ENCODE peak calls at places on chromosomes 1 and 21, in eight cellular contexts. Q is endothelial cell of umbilical vein; V is mammary epithelial cell; F is left ventricle myocardium inferior; D is CD8-positive, alpha-beta T cell; B is gastrocnemius medialis; K is A549; J is endodermal cell. I is an unnamed sample. For H3K4me1, the result is how much of the 10 kb centered on the place peaks cover.

GRCh38 chr1:38608202-38608864 is 251.2 kb downstream of the RRAGC start:
- DNase-seq in Q (peak), V (no peak), F (no peak), D (no peak), B (no peak), K (no peak), J (peak), I (no peak)

GRCh38 chr1:176595217-176595616 is 132.2 kb downstream of the PAPPA2 start:
- DNase-seq in Q (no peak), V (no peak), F (no peak), D (no peak), B (no peak), K (no peak), J (no peak), I (no peak)

GRCh38 chr21:29104239-29104708 is 26.2 kb upstream of the MAP3K7CL start:
- DNase-seq in Q (no peak), V (no peak), F (no peak), D (no peak), B (peak), K (no peak), J (no peak), I (no peak)

GRCh38 chr21:39518055-39518844 is 66.5 kb downstream of the SH3BGR start:
- DNase-seq in Q (peak), V (peak), F (no peak), D (peak), B (no peak), K (peak), J (peak), I (no peak)

GRCh38 chr1:35795295-35795694 is 12.5 kb upstream of the AGO4 start:
- DNase-seq in Q (no peak), V (no peak), F (no peak), D (no peak), B (no peak), K (no peak), J (no peak), I (no peak)

GRCh38 chr1:155773221-155773620 is 83.8 kb downstream of the GON4L start:
- DNase-seq in Q (no peak), V (peak), F (no peak), D (no peak), B (no peak), K (no peak), J (no peak), I (no peak)

GRCh38 chr1:56877973-56878372 is 23.4 kb downstream of the C8A start:
- DNase-seq in Q (no peak), V (no peak), F (no peak), D (no peak), B (no peak), K (no peak), J (no peak), I (no peak)

GRCh38 chr21:27722095-27722494 is 755.2 kb upstream of the ADAMTS5 start:
- DNase-seq in Q (no peak), V (peak), F (no peak), D (no peak), B (no peak), K (no peak), J (peak), I (no peak)

GRCh38 chr1:37480581-37481288 is 6.4 kb downstream of the ZC3H12A start:
- DNase-seq in Q (no peak), V (no peak), F (no peak), D (no peak), B (no peak), K (no peak), J (no peak), I (no peak)

GRCh38 chr1:37478890-37479254 is 4.5 kb downstream of the ZC3H12A start:
- DNase-seq in Q (no peak), V (peak), F (no peak), D (peak), B (no peak), K (no peak), J (no peak), I (peak)

GRCh38 chr1:37478451-37478871 is 4.1 kb downstream of the ZC3H12A start:
- DNase-seq in Q (no peak), V (peak), F (no peak), D (peak), B (no peak), K (no peak), J (no peak), I (peak)

GRCh38 chr1:37480125-37480466 is 5.7 kb downstream of the ZC3H12A start:
- DNase-seq in Q (no peak), V (no peak), F (no peak), D (no peak), B (no peak), K (no peak), J (no peak), I (peak)

GRCh38 chr1:37479255-37480124 is 5.1 kb downstream of the ZC3H12A start:
- DNase-seq in Q (peak), V (peak), F (peak), D (peak), B (peak), K (peak), J (no peak), I (peak)
- H3K4me1 ChIP-seq in Q (half or more), V (half or more), F (half or more), D (under half), B (half or more), K (half or more), J (under half), I (half or more)

GRCh38 chr1:26729633-26730032 is 33.8 kb downstream of the ARID1A start:
- DNase-seq in Q (no peak), V (no peak), F (no peak), D (no peak), B (no peak), K (no peak), J (no peak), I (no peak)

GRCh38 chr1:26730695-26731094 is 34.9 kb downstream of the ARID1A start:
- DNase-seq in Q (no peak), V (no peak), F (no peak), D (no peak), B (no peak), K (no peak), J (no peak), I (no peak)

GRCh38 chr1:26733982-26734381 is 38.2 kb downstream of the ARID1A start:
- DNase-seq in Q (no peak), V (peak), F (no peak), D (no peak), B (no peak), K (no peak), J (no peak), I (no peak)

GRCh38 chr1:26733392-26733791 is 37.6 kb downstream of the ARID1A start:
- DNase-seq in Q (no peak), V (no peak), F (no peak), D (no peak), B (no peak), K (no peak), J (no peak), I (no peak)

DNA sequence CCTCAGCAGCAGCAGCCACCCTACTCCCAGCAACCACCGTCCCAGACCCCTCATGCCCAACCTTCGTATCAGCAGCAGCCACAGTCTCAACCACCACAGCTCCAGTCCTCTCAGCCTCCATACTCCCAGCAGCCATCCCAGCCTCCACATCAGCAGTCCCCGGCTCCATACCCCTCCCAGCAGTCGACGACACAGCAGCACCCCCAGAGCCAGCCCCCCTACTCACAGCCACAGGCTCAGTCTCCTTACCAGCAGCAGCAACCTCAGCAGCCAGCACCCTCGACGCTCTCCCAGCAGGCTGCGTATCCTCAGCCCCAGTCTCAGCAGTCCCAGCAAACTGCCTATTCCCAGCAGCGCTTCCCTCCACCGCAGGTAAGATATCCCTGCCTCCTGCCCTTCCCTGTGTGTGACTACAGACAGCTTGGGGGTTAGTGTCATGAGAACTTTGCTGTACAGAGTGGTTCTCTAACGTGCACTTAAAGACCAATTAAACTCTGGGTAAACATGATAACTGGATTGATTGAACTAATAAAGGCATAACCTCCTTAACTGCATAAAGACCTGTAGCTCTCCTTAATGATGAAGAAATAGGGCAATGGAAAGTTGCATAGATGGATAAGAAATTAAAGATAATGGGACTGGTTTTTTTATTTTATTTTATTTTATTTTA is 35.6 kb downstream of the ARID1A start:
- DNase-seq in Q (no peak), V (no peak), F (no peak), D (no peak), B (no peak), K (no peak), J (no peak), I (no peak)
- H3K4me1 ChIP-seq in Q (under half), V (under half), F (half or more), D (half or more), B (under half), K (under half), J (under half), I (under half)

GRCh38 chr1:11793819-11794218 is 11.9 kb downstream of the MTHFR start:
- DNase-seq in Q (no peak), V (no peak), F (no peak), D (no peak), B (no peak), K (no peak), J (no peak), I (no peak)

GRCh38 chr1:11794446-11795237 is 11.1 kb downstream of the MTHFR start:
- DNase-seq in Q (no peak), V (no peak), F (no peak), D (no peak), B (no peak), K (no peak), J (no peak), I (no peak)

GRCh38 chr1:11797525-11798216 is 8.1 kb downstream of the MTHFR start:
- DNase-seq in Q (peak), V (no peak), F (peak), D (no peak), B (peak), K (no peak), J (no peak), I (peak)

GRCh38 chr1:11796036-11796828 is 9.5 kb downstream of the MTHFR start:
- DNase-seq in Q (peak), V (no peak), F (peak), D (no peak), B (peak), K (no peak), J (no peak), I (no peak)

DNA sequence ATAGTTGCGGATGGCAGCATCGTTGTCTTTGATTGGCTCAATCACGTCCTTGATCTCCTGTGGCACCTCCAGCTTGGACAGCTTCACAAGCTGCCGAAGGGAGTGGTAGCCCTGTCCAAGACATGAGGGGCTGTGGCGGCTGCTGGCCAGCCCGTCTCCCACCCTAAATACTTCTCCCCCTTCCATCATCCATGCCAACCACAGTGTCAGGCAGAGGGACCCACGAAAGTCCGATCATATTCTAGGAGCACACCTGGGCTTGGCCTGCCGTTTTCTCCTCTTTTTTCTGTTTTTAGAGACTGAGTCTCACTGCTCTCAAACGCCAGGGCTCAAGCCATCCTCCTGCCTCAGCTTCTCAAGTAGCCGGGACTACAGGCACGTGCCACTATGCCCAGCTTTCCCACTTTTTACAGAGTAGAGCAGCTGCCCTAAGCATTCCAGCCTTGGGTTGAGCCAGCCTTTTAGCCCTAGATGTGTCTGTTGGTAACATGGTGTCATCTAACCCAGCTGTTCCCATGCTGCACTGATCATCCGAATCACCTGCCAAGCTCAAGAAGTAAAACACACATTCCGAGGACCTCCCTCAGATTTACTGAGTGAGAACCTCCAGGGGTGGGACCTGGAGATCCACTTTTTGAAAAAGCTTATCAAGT is 10.4 kb downstream of the MTHFR start:
- DNase-seq in Q (no peak), V (no peak), F (no peak), D (no peak), B (peak), K (no peak), J (no peak), I (no peak)
- H3K4me1 ChIP-seq in Q (under half), V (under half), F (half or more), D (under half), B (under half), K (under half), J (under half), I (under half)

GRCh38 chr1:21335088-21335678 is 44.9 kb upstream of the ECE1 start:
- DNase-seq in Q (no peak), V (peak), F (no peak), D (no peak), B (no peak), K (no peak), J (no peak), I (no peak)

GRCh38 chr1:21334214-21335087 is 44.2 kb upstream of the ECE1 start:
- DNase-seq in Q (peak), V (peak), F (peak), D (peak), B (peak), K (peak), J (peak), I (peak)

GRCh38 chr1:21332691-21333449 is 42.6 kb upstream of the ECE1 start:
- DNase-seq in Q (no peak), V (no peak), F (no peak), D (no peak), B (no peak), K (no peak), J (no peak), I (no peak)

GRCh38 chr1:21331752-21332480 is 41.7 kb upstream of the ECE1 start:
- DNase-seq in Q (no peak), V (no peak), F (no peak), D (no peak), B (no peak), K (no peak), J (no peak), I (no peak)

DNA sequence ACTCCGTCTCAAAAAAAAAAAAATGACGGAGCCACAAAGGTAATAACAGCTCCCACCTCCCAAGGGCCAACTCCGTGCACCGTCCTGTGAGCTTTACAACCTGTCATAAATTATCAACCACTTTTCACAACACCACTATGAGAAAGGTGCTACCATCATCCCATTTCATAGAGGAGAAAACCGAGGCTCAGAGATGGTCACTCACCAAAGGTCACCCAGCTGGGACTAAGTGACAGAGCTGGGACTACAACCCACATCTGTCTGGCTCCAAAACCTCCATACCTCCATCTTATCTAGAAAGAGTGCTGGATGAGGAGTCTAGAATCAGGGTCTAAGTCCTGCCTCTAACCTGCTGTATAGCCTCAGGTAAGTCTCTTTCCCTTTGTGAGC is 43.6 kb upstream of the ECE1 start:
- DNase-seq in Q (no peak), V (no peak), F (no peak), D (no peak), B (no peak), K (no peak), J (no peak), I (no peak)
- H3K4me1 ChIP-seq in Q (half or more), V (under half), F (half or more), D (half or more), B (under half), K (half or more), J (under half), I (under half)

DNA sequence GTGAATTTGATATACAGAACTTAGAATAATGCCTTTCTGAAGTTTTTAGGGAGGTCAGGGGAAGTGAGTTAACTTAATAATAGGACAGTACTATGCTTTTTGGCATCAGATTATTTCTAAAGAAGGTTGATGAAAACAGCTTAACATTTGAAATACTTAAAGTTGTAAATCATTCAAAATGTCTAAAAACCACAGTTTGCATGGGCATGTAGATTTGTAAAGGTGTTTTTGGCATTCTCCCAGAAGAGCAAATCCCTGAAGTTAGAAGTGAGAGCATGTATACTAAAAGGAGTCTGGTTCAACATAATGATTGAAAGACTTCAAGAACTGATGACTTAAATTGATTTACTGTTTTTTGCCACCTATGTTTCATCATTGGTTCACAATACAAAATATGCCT is 6.7 kb downstream of the DR1 start:
- DNase-seq in Q (no peak), V (peak), F (no peak), D (no peak), B (no peak), K (no peak), J (no peak), I (no peak)
- H3K4me1 ChIP-seq in Q (under half), V (under half), F (half or more), D (under half), B (under half), K (under half), J (under half), I (under half)

I was measured in right atrium auricular region.